ENCODE peak calls at places on chromosome 14, in eight cellular contexts. X is A673; A is mammary epithelial cell; E is kidney; B is CD8-positive, alpha-beta T cell; K is cardiac muscle cell; S is Caco-2; G is mucosa of descending colon. L is an unnamed sample.

GRCh38 chr14:54447231-54447692 is 6.1 kb upstream of the CNIH1 start:
- DNase-seq in B (no peak), X (no peak), G (no peak), A (peak; percentile 79), S (peak; percentile 54), K (peak; percentile 86), E (no peak), L (no peak)

GRCh38 chr14:48398675-48399282 is 723.4 kb upstream of the MDGA2 start:
- DNase-seq in X (peak; percentile 62), A (peak; percentile 19), S (no peak), B (no peak), G (no peak), K (peak; percentile 36), E (no peak), L (no peak)

GRCh38 chr14:23025181-23025788 is 9.4 kb downstream of the PSMB5 start:
- DNase-seq in A (no peak), G (no peak), E (no peak), B (no peak), X (peak; percentile 98), S (peak; percentile 69), K (no peak), L (no peak)

GRCh38 chr14:77133718-77134338 is 7.8 kb downstream of the ZDHHC22 start:
- DNase-seq in A (peak; percentile 60), E (peak; percentile 81), K (peak; percentile 75), X (peak; percentile 88), G (no peak), S (peak; percentile 76), B (no peak), L (no peak)

GRCh38 chr14:63654346-63654745 is 12.7 kb upstream of the WDR89 start:
- DNase-seq in K (no peak), X (no peak), S (no peak), E (no peak), G (no peak), A (no peak), B (no peak), L (no peak)

GRCh38 chr14:54383811-54384210 is 13.0 kb upstream of the CDKN3 start:
- DNase-seq in S (no peak), G (no peak), X (no peak), E (no peak), K (no peak), A (no peak), B (no peak), L (no peak)

GRCh38 chr14:80523518-80524117 is 312.3 kb upstream of the DIO2 start:
- DNase-seq in S (no peak), X (no peak), B (no peak), K (no peak), A (peak; percentile 8), E (no peak), G (no peak), L (no peak)

GRCh38 chr14:32635103-32635719 is 303.5 kb upstream of the NPAS3 start:
- DNase-seq in B (no peak), K (peak; percentile 64), E (no peak), S (no peak), X (peak; percentile 51), G (no peak), A (peak; percentile 35), L (no peak)

GRCh38 chr14:90194706-90195105 is 61.6 kb upstream of the PSMC1 start:
- DNase-seq in S (no peak), A (peak; percentile 21), B (no peak), G (no peak), K (no peak), X (no peak), E (no peak), L (no peak)

GRCh38 chr14:78154827-78155226 is 15.3 kb upstream of the NRXN3 start:
- DNase-seq in A (no peak), E (no peak), X (peak; percentile 12), G (no peak), B (no peak), K (no peak), S (no peak), L (no peak)

GRCh38 chr14:89638888-89639287 is 221.9 kb upstream of the FOXN3 start:
- DNase-seq in S (no peak), X (no peak), B (no peak), G (no peak), E (no peak), A (no peak), K (no peak), L (no peak)

GRCh38 chr14:55942101-55942645 is 176.0 kb upstream of the PELI2 start:
- DNase-seq in G (no peak), B (no peak), A (no peak), X (no peak), K (no peak), E (no peak), S (no peak), L (no peak)

GRCh38 chr14:67580336-67581230 is 19.5 kb downstream of the PIGH start:
- DNase-seq in G (no peak), A (no peak), E (no peak), S (peak; percentile 66), X (no peak), B (no peak), K (no peak), L (no peak)

GRCh38 chr14:40983604-40984003 is 623.1 kb upstream of the LRFN5 start:
- DNase-seq in S (no peak), A (no peak), E (no peak), X (no peak), B (no peak), K (peak; percentile 28), G (no peak), L (no peak)

GRCh38 chr14:94447986-94448808 is 4.4 kb downstream of the SERPINA11 start:
- DNase-seq in E (no peak), B (no peak), A (peak; percentile 41), K (no peak), X (no peak), G (no peak), S (no peak), L (no peak)

GRCh38 chr14:20556500-20557211 is 4.2 kb downstream of the RNASE9 start:
- DNase-seq in G (no peak), A (no peak), K (peak; percentile 28), B (no peak), S (no peak), X (no peak), E (no peak), L (no peak)

GRCh38 chr14:102986810-102987579 is 64.5 kb downstream of the AMN start:
- DNase-seq in S (no peak), E (no peak), A (peak; percentile 99), K (peak; percentile 29), B (no peak), X (no peak), G (no peak), L (no peak)
- H3K4me3 ChIP-seq in S (no peak overlapping the region), E (no peak overlapping the region), A (no peak overlapping the region), K (no peak overlapping the region), B (no peak overlapping the region), X (no peak overlapping the region), G (no peak overlapping the region), L (no peak overlapping the region)

DNA sequence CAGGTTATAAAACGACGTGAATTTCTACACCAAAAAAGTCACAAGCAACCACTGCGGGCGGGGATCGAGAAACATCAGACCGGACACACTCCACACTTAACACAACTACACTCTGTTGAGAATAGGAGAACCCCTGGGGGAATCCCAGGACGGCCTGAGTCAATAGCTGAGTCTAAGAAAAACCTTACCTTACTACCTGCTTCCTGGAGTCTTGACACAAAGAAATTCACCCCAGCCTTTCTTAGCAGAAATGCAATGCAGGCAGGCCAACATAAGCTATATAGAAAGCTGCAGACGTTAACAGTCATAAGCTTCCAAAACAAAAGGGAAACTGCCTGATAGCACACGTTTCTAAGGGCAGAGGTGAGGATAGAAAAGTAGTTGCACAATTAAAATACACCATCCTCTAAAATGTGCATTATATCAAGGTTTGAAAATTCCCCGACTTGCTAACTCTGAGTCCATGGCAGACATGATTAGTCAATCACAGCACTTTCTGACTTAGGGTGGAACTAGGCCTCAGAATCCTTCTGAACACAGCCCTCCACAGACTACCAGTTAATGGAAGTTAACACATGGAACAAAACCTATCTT is 68.0 kb downstream of the CCDC88C start:
- DNase-seq in K (no peak), X (no peak), B (no peak), E (no peak), G (no peak), A (no peak), S (no peak), L (no peak)
- H3K4me1 ChIP-seq in K (no peaks in the 10 kb centered on the region), X (peaks cover 32% of the 10 kb centered on the region), B (peaks cover 84% of the 10 kb centered on the region), E (peaks cover 14% of the 10 kb centered on the region), G (peaks cover under 1% of the 10 kb centered on the region), A (no peaks in the 10 kb centered on the region), S (peaks cover 12% of the 10 kb centered on the region), L (peaks cover 24% of the 10 kb centered on the region)

DNA sequence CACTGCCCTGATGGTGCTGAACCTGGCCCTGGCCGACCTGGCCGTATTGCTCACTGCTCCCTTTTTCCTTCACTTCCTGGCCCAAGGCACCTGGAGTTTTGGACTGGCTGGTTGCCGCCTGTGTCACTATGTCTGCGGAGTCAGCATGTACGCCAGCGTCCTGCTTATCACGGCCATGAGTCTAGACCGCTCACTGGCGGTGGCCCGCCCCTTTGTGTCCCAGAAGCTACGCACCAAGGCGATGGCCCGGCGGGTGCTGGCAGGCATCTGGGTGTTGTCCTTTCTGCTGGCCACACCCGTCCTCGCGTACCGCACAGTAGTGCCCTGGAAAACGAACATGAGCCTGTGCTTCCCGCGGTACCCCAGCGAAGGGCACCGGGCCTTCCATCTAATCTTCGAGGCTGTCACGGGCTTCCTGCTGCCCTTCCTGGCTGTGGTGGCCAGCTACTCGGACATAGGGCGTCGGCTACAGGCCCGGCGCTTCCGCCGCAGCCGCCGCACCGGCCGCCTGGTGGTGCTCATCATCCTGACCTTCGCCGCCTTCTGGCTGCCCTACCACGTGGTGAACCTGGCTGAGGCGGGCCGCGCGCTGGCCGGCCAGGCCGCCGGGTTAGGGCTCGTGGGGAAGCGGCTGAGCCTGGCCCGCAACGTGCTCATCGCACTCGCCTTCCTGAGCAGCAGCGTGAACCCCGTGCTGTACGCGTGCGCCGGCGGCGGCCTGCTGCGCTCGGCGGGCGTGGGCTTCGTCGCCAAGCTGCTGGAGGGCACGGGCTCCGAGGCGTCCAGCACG is 4.7 kb downstream of the LTB4R start:
- DNase-seq in X (no peak), S (peak; percentile 71), K (peak; percentile 54), B (no peak), G (peak; percentile 84), E (peak; percentile 89), A (no peak), L (peak; percentile 48)
- TF ChIP-seq CTCF in X (no peak), S (no peak), K (peak; percentile 13), B (no peak), G (peak; percentile 18), E (peak; percentile 27), A (no peak), L (peak; percentile 33)

DNA sequence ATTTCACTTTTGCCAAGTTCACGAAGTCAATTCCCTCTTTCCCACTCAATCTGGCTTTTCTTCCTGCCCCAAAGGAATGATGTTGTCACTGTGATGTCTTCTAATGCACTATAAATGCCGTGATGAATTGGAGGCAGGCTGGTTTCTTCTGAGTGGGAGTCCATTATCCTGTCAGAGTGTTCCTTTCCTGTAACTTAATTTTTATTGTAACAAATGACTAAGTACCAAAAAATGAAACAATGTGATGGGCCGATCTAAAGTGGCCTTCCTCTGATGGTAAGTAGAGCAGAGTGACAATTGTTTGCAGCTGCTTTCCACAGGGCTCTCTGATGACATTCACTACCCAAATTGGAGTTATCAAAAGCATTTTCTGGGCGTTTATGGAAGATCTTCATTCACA is 22.2 kb downstream of the TMEM30B start:
- DNase-seq in S (no peak), A (no peak), K (no peak), G (no peak), X (peak; percentile 78), B (no peak), E (no peak), L (no peak)
- H3K4me3 ChIP-seq in S (no peak overlapping the region), A (no peak overlapping the region), K (no peak overlapping the region), G (no peak overlapping the region), X (no peak overlapping the region), B (no peak overlapping the region), E (no peak overlapping the region), L (no peak overlapping the region)

L was measured in left lung.